ENCODE peak calls at places on chromosomes 12 and 14, in six cellular contexts. V is posterior cingulate gyrus; B is SW480; S is CD8-positive, alpha-beta T cell; J is SJSA1; E is non-pigmented ciliary epithelial cell. M is an unnamed sample.

GRCh38 chr14:70382556-70382955 is 23.1 kb upstream of the COX16 start:
- DNase-seq in V (no peak), B (no peak), S (no peak), J (no peak), E (no peak), M (no peak)

GRCh38 chr12:47838286-47838931 is 18.7 kb upstream of the HDAC7 start:
- DNase-seq in V (peak; percentile 74), B (no peak), S (no peak), J (no peak), E (no peak), M (peak; percentile 69)

GRCh38 chr14:74198441-74199234 is 40.6 kb upstream of the VSX2 start:
- DNase-seq in V (no peak), B (no peak), S (no peak), J (no peak), E (no peak), M (no peak)

GRCh38 chr12:6553051-6553868 is 2.6 kb downstream of the IFFO1 start:
- DNase-seq in V (peak; percentile 88), B (no peak), S (no peak), J (peak; percentile 87), E (no peak), M (no peak)

GRCh38 chr12:95218164-95218851 is 701 bp downstream of the VEZT start:
- DNase-seq in V (no peak), B (peak; percentile 84), S (peak; percentile 5), J (peak; percentile 75), E (no peak), M (no peak)

GRCh38 chr14:32109676-32110075 is 32.6 kb downstream of the ARHGAP5 start:
- DNase-seq in V (no peak), B (no peak), S (no peak), J (no peak), E (peak; percentile 83), M (no peak)

GRCh38 chr14:75299064-75299463 is 20.4 kb downstream of the FOS start:
- DNase-seq in V (peak; percentile 79), B (no peak), S (no peak), J (no peak), E (no peak), M (peak; percentile 23)

GRCh38 chr12:24494401-24494800 is 454.5 kb downstream of the BCAT1 start:
- DNase-seq in V (no peak), B (no peak), S (no peak), J (no peak), E (no peak), M (no peak)

GRCh38 chr14:92353447-92353846 is 30.5 kb downstream of the SLC24A4 start:
- DNase-seq in V (no peak), B (no peak), S (no peak), J (no peak), E (no peak), M (no peak)

GRCh38 chr14:68654471-68654941 is 138.4 kb downstream of the ZFP36L1 start:
- DNase-seq in V (no peak), B (no peak), S (no peak), J (no peak), E (no peak), M (no peak)

GRCh38 chr14:103859416-103860202 is 12.2 kb upstream of the PPP1R13B start:
- DNase-seq in V (peak; percentile 72), B (no peak), S (no peak), J (no peak), E (no peak), M (no peak)

GRCh38 chr14:67644428-67644827 is 24.7 kb downstream of the ARG2 start:
- DNase-seq in V (no peak), B (no peak), S (no peak), J (no peak), E (no peak), M (no peak)

GRCh38 chr14:72501439-72501838 is 392.5 kb downstream of the DPF3 start:
- DNase-seq in V (no peak), B (no peak), S (no peak), J (no peak), E (no peak), M (no peak)

GRCh38 chr14:61511558-61511924 is 183.8 kb upstream of the HIF1A start:
- DNase-seq in V (no peak), B (peak; percentile 80), S (no peak), J (no peak), E (no peak), M (peak; percentile 88)

GRCh38 chr14:96089401-96089800 is 50.2 kb downstream of the C14orf132 start:
- DNase-seq in V (peak; percentile 71), B (no peak), S (no peak), J (no peak), E (no peak), M (no peak)

GRCh38 chr12:123034865-123035264 is 54.4 kb downstream of the ARL6IP4 start:
- DNase-seq in V (no peak), B (no peak), S (no peak), J (no peak), E (peak; percentile 22), M (no peak)

GRCh38 chr12:54265364-54265812 is 14.5 kb downstream of the CBX5 start:
- DNase-seq in V (no peak), B (no peak), S (no peak), J (no peak), E (no peak), M (no peak)

M was measured in head of caudate nucleus.